ENCODE peak calls at places on chromosomes 5 and 9, in four cellular contexts. Y is fibroblast of lung, U is neural progenitor cell, Q is fibroblast of mammary gland. W is an unnamed sample.
A peak's percentile ranks its signal among the peaks of the same experiment; 100 is the strongest.

GRCh38 chr5:107026098-107026497 is 644.6 kb downstream of the EFNA5 start:
- DNase-seq in Y (peak; percentile 3), U (no peak), Q (no peak), W (no peak)

GRCh38 chr9:138052635-138053320 is 175.2 kb downstream of the CACNA1B start:
- DNase-seq in Y (no peak), U (peak; percentile 0), Q (no peak), W (peak; percentile 30)

GRCh38 chr5:158914008-158914407 is 185.7 kb downstream of the EBF1 start:
- DNase-seq in Y (no peak), U (no peak), Q (no peak), W (no peak)

GRCh38 chr5:10856646-10857332 is 95.8 kb upstream of the DAP start:
- DNase-seq in Y (peak; percentile 91), U (peak; percentile 96), Q (peak; percentile 25), W (peak; percentile 96)

GRCh38 chr9:116087751-116088194 is 65.8 kb upstream of the PAPPA start:
- DNase-seq in Y (peak; percentile 85), U (no peak), Q (peak; percentile 88), W (no peak)

GRCh38 chr9:135663451-135663770 is 302 bp downstream of the LCN9 start:
- DNase-seq in Y (no peak), U (no peak), Q (no peak), W (no peak)

GRCh38 chr5:142149363-142149762 is 40.8 kb downstream of the NDFIP1 start:
- DNase-seq in Y (no peak), U (no peak), Q (no peak), W (no peak)

GRCh38 chr9:69246629-69247028 is 72.6 kb downstream of the TJP2 start:
- DNase-seq in Y (no peak), U (no peak), Q (no peak), W (no peak)

GRCh38 chr5:162096448-162096847 is 28.9 kb downstream of the GABRG2 start:
- DNase-seq in Y (no peak), U (peak; percentile 29), Q (no peak), W (peak; percentile 65)

GRCh38 chr5:113090336-113091106 is 113.9 kb downstream of the DCP2 start:
- DNase-seq in Y (peak; percentile 37), U (no peak), Q (no peak), W (peak; percentile 49)
- TF ChIP-seq CTCF in Y (no peak), U (no peak), Q (no peak), W (no peak)

GRCh38 chr5:172107606-172108005 is 80.4 kb downstream of the STK10 start:
- DNase-seq in Y (peak; percentile 95), U (no peak), Q (peak; percentile 65), W (no peak)
- TF ChIP-seq CTCF in Y (no peak), U (no peak), Q (peak; percentile 3), W (no peak)

DNA sequence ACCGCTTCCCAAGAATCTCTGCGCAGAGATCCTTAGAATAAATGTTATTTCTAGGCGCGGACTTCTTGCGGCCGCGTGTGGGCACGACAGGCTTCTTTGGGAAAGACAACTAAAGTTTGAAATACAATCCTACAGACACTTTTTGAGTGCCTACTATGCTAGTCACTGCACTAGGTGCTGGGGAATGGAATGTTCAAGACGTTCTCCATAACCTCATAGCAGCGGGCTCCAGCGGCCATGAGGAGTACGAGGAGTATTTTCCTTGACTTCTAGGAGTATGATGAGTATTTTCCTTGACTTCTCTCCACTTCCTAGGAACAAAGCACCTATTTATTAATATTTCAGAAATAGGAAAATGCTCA is 636 bp upstream of the PWWP2A start:
- DNase-seq in Y (no peak), U (no peak), Q (no peak), W (no peak)
- TF ChIP-seq CTCF in Y (peak; percentile 27), U (peak; percentile 23), Q (peak; percentile 17), W (peak; percentile 56)

GRCh38 chr5:75616961-75617660 is 5.9 kb downstream of the ANKDD1B start:
- DNase-seq in Y (no peak), U (peak; percentile 15), Q (no peak), W (no peak)

GRCh38 chr5:75614165-75614564 is 2.9 kb downstream of the ANKDD1B start:
- DNase-seq in Y (no peak), U (no peak), Q (no peak), W (no peak)

GRCh38 chr5:75616286-75616810 is 5.1 kb downstream of the ANKDD1B start:
- DNase-seq in Y (no peak), U (peak; percentile 57), Q (no peak), W (no peak)

GRCh38 chr5:75620184-75620959 is 9.1 kb downstream of the ANKDD1B start:
- DNase-seq in Y (no peak), U (no peak), Q (no peak), W (no peak)

DNA sequence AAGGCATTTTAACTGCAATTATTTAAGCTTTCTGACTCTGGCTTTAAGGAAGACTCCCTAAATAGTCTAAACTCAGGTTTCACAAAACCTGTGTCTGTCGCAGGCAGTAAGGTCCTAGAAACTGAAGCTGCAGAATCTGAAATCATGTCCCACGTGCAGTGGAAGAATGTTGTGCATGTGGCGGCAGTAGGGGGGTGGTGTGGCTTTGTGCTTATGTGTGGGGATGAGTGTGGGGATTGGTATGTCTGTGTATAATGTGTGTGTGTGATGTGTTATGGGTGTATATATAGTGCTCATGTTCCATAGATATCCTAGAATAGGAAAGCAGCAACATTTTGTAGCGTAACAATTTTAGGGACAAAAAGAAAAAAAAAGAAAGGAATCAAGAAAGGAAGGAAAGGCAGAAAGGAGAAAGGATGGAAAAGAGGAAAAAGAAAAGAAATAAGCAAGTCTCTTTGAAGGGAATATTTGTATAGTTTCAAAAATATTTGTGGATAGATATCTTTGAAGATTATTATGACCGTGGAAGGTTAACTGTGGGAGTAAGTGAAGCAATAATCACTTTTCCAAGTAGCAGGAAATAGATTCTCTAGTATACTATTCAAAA is 6.6 kb downstream of the ANKDD1B start:
- DNase-seq in Y (peak; percentile 88), U (no peak), Q (no peak), W (no peak)
- TF ChIP-seq CTCF in Y (no peak), U (no peak), Q (no peak), W (no peak)

DNA sequence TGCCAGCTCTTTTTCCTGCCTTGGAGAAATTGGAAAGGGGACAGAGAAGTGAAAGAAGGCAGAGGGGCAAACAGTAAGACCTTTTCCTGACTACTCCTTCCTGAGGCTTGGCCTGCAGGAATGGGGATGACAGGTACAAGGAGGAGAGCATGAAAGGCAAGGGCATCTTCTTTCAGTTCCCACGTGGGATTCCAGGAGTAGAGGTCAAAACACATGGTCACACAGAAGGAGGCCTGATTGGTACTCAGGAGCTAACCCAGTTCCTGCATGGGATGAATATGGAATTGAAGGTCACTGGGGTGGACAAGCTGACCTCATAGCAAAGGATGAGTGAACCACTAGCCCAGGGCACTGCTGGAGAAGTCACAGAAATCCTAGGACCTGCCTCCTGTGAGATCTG is 112.5 kb upstream of the ZNF366 start:
- DNase-seq in Y (no peak), U (no peak), Q (no peak), W (no peak)
- TF ChIP-seq CTCF in Y (no peak), U (no peak), Q (no peak), W (no peak)

GRCh38 chr9:19551124-19551929 is 142.5 kb downstream of the ACER2 start:
- DNase-seq in Y (no peak), U (peak; percentile 34), Q (no peak), W (peak; percentile 80)
- TF ChIP-seq CTCF in Y (no peak), U (no peak), Q (no peak), W (peak; percentile 51)

GRCh38 chr5:567664-568060 is 43.4 kb upstream of the SLC9A3 start:
- DNase-seq in Y (no peak), U (no peak), Q (no peak), W (no peak)

GRCh38 chr5:568809-569208 is 43.3 kb upstream of the CEP72 start:
- DNase-seq in Y (no peak), U (no peak), Q (no peak), W (no peak)

GRCh38 chr5:566636-567309 is 42.5 kb upstream of the SLC9A3 start:
- DNase-seq in Y (no peak), U (no peak), Q (no peak), W (no peak)

GRCh38 chr5:568061-568781 is 43.9 kb upstream of the CEP72 start:
- DNase-seq in Y (no peak), U (no peak), Q (no peak), W (peak; percentile 31)

DNA sequence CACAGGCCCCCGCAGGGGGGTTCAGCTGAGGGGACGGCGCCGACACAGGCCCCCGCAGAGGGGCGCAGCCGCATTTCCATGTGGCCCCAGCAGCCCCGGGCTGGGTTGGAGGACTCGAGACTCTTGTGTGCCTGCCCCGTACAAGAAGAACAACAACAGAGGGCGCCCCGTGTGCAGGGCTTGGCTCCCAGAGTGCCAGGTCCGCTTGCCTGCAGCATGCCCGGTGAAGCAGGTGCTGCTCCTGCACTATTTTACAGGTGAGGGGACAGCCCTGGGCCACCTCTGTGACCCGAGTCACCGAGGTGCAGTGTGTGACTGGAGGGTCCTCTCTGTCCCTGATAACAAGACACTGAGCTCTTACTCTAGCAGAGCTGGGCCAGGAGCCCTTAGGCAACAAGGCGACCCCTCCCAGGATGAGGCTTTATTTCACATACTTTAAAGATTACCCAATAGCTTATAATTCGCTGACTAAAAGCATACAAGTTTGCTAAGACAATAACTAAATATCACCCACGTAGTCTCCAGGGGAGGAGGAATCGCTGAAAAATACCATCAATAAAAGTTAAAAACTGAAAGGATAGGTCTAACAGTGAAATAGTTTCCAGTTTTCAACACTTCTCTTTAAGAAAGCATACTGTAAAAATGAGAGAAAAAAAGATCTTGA is 41.7 kb upstream of the SLC9A3 start:
- DNase-seq in Y (peak; percentile 10), U (peak; percentile 34), Q (peak; percentile 41), W (peak; percentile 73)
- TF ChIP-seq CTCF in Y (no peak), U (no peak), Q (no peak), W (peak; percentile 30)

GRCh38 chr9:12554636-12555035 is 138.5 kb upstream of the TYRP1 start:
- DNase-seq in Y (peak; percentile 3), U (peak; percentile 17), Q (peak; percentile 6), W (peak; percentile 70)
- TF ChIP-seq CTCF in Y (peak; percentile 26), U (peak; percentile 54), Q (no peak), W (peak; percentile 71)

DNA sequence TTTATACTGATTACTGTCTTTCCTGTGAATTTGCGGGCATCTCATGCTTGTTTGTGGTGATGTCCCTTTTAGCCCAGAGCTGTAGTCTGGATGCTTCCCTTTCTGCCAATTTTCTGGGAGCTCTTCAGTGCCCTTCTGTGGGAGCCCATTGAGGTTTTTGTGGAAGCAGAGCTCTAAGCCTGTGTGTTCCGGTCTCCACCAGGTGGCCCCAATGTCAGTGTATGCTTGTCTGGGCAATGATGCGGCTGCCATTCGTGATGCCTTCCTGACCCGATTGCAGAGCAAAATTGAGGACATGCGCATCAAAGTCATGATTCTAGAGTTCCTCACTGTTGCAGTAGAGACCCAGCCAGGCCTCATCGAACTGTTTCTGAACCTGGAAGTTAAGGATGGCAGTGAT is 35.1 kb downstream of the SH3GLB2 start:
- DNase-seq in Y (no peak), U (peak; percentile 22), Q (peak; percentile 16), W (peak; percentile 70)
- TF ChIP-seq CTCF in Y (peak; percentile 36), U (peak; percentile 38), Q (peak; percentile 26), W (peak; percentile 62)

GRCh38 chr9:22469928-22470544 is 23.4 kb downstream of the DMRTA1 start:
- DNase-seq in Y (peak; percentile 12), U (peak; percentile 75), Q (peak; percentile 44), W (peak; percentile 74)
- TF ChIP-seq CTCF in Y (peak; percentile 67), U (peak; percentile 87), Q (peak; percentile 87), W (peak; percentile 92)